ENCODE peak calls at places on chromosomes 13 and 19, in seven cellular contexts. B is GM23248, J is fibroblast of lung, M is H9, E is PC-3, U is neural progenitor cell, W is IMR-90. T is an unnamed sample. For H3K9me3, the result is how much of the 10 kb centered on the place peaks cover.

GRCh38 chr19:19356901-19357566 is 36.4 kb downstream of the MAU2 start:
- DNase-seq in B (no peak), J (no peak), M (no peak), E (no peak), U (no peak), W (no peak), T (no peak)

GRCh38 chr13:50713849-50714248 is 129.6 kb downstream of the DLEU7 start:
- DNase-seq in B (peak), J (peak), M (no peak), E (peak), U (no peak), W (peak), T (no peak)

GRCh38 chr19:18014197-18014596 is 6.2 kb downstream of the ARRDC2 start:
- DNase-seq in B (no peak), J (no peak), M (no peak), E (no peak), U (no peak), W (no peak), T (no peak)

GRCh38 chr13:110915874-110916670 is 1.2 kb upstream of the ANKRD10 start:
- DNase-seq in B (peak), J (peak), M (no peak), E (peak), U (no peak), W (peak), T (no peak)

GRCh38 chr19:46296722-46297431 is at the start of gene HIF3A:
- DNase-seq in B (peak), J (no peak), M (peak), E (no peak), U (peak), W (no peak), T (no peak)

GRCh38 chr13:36919206-36919832 is 719 bp downstream of the SMAD9 start:
- DNase-seq in B (peak), J (peak), M (peak), E (peak), U (peak), W (peak), T (no peak)

GRCh38 chr19:49912965-49913685 is 15.9 kb upstream of the ATF5 start:
- DNase-seq in B (no peak), J (no peak), M (peak), E (no peak), U (no peak), W (peak), T (no peak)

GRCh38 chr19:53879145-53880037 is 2.6 kb upstream of the PRKCG start:
- DNase-seq in B (peak), J (peak), M (peak), E (peak), U (peak), W (peak), T (no peak)

GRCh38 chr19:15142313-15142712 is 35.1 kb downstream of the SYDE1 start:
- DNase-seq in B (no peak), J (no peak), M (no peak), E (no peak), U (no peak), W (no peak), T (no peak)

GRCh38 chr13:111020546-111020945 is 94.6 kb upstream of the ARHGEF7 start:
- DNase-seq in B (no peak), J (no peak), M (no peak), E (peak), U (no peak), W (no peak), T (no peak)

GRCh38 chr13:90485441-90485840 is 862.0 kb upstream of the MIR17HG start:
- DNase-seq in B (peak), J (peak), M (no peak), E (peak), U (no peak), W (peak), T (no peak)

GRCh38 chr19:5880604-5881078 is 10.3 kb upstream of the FUT5 start:
- DNase-seq in B (peak), J (peak), M (no peak), E (no peak), U (no peak), W (peak), T (no peak)

GRCh38 chr13:24273926-24274325 is 35.5 kb upstream of the C1QTNF9 start:
- DNase-seq in B (no peak), J (no peak), M (no peak), E (no peak), U (no peak), W (no peak), T (no peak)

GRCh38 chr19:55377356-55378131 is 918 bp downstream of the TMEM190 start:
- DNase-seq in B (peak), J (no peak), M (peak), E (no peak), U (peak), W (no peak), T (no peak)

GRCh38 chr13:32811297-32811800 is 204.9 kb upstream of the KL start:
- DNase-seq in B (peak), J (no peak), M (no peak), E (peak), U (peak), W (no peak), T (no peak)

GRCh38 chr19:897442-898039 is 4.3 kb downstream of the RNU6-9 start:
- DNase-seq in B (no peak), J (no peak), M (peak), E (no peak), U (peak), W (no peak), T (no peak)

GRCh38 chr19:16457195-16457953 is 14.4 kb downstream of the EPS15L1 start:
- DNase-seq in B (peak), J (peak), M (no peak), E (peak), U (peak), W (peak), T (no peak)

GRCh38 chr19:13790354-13790753 is 4.9 kb upstream of the ZSWIM4 start:
- DNase-seq in B (no peak), J (peak), M (no peak), E (no peak), U (no peak), W (no peak), T (no peak)

GRCh38 chr19:48169585-48169973 is 565 bp downstream of the LIG1 start:
- DNase-seq in B (peak), J (peak), M (peak), E (peak), U (peak), W (peak), T (peak)

GRCh38 chr19:7926021-7926726 is at the start of gene CTXN1:
- DNase-seq in B (peak), J (peak), M (peak), E (peak), U (peak), W (no peak), T (no peak)

GRCh38 chr13:104382941-104383340 is 1316.7 kb upstream of the SLC10A2 start:
- DNase-seq in B (no peak), J (peak), M (no peak), E (no peak), U (no peak), W (peak), T (no peak)

GRCh38 chr13:23715762-23716235 is 145.6 kb downstream of the TNFRSF19 start:
- DNase-seq in B (peak), J (no peak), M (peak), E (peak), U (no peak), W (no peak), T (no peak)

GRCh38 chr13:63184693-63185092 is 1769.0 kb upstream of the PCDH20 start:
- DNase-seq in B (peak), J (peak), M (peak), E (peak), U (peak), W (peak), T (no peak)

GRCh38 chr19:8615022-8615421 is 4.5 kb upstream of the ADAMTS10 start:
- DNase-seq in B (peak), J (peak), M (no peak), E (no peak), U (no peak), W (peak), T (no peak)

GRCh38 chr19:51919606-51920005 is 7.7 kb upstream of the ZNF613 start:
- DNase-seq in B (no peak), J (no peak), M (no peak), E (no peak), U (no peak), W (no peak), T (no peak)
- H3K9me3 ChIP-seq in B (under half), J (under half), M (half or more), E (half or more), U (under half), W (half or more), T (under half)

GRCh38 chr19:38265213-38265861 is 964 bp downstream of the SPINT2 start:
- DNase-seq in B (no peak), J (peak), M (no peak), E (peak), U (no peak), W (no peak), T (no peak)

GRCh38 chr19:38266070-38266469 is 1.7 kb downstream of the SPINT2 start:
- DNase-seq in B (no peak), J (no peak), M (no peak), E (peak), U (no peak), W (no peak), T (no peak)

GRCh38 chr19:38267780-38268430 is 3.5 kb downstream of the SPINT2 start:
- DNase-seq in B (no peak), J (no peak), M (no peak), E (peak), U (no peak), W (no peak), T (no peak)

GRCh38 chr19:38268539-38268938 is 4.2 kb downstream of the SPINT2 start:
- DNase-seq in B (no peak), J (no peak), M (no peak), E (no peak), U (no peak), W (no peak), T (no peak)

GRCh38 chr19:38266981-38267597 is 2.7 kb downstream of the SPINT2 start:
- DNase-seq in B (peak), J (peak), M (no peak), E (peak), U (no peak), W (peak), T (no peak)
- H2AFZ ChIP-seq in B (peak), J (no peak), M (no peak), E (no peak), U (no peak), W (peak), T (no peak)

GRCh38 chr19:43872547-43873336 is 45.6 kb downstream of the ZNF283 start:
- DNase-seq in B (no peak), J (peak), M (no peak), E (peak), U (no peak), W (no peak), T (no peak)
- H3K9me3 ChIP-seq in B (under half), J (under half), M (half or more), E (under half), U (half or more), W (under half), T (under half)

DNA sequence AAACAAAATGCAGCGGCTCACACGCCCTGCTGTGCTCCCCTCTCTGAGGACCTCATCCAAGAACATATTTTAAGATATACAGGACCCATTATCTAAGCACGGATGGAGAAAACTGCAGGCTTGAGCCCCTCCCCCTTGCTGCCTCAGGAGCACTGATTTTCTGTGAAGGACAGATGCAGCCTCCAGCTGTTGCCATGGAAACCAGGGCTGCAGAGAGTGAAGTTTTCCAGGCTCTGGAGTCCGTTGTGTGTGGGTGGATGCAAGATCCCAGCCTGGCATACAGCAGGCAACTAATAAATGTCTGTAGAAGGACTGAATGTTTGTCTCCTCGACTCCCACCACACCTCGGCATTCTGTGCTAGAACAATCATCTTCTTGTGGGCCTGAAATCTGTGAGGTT is 105.6 kb upstream of the PEG3 start:
- DNase-seq in B (no peak), J (no peak), M (no peak), E (no peak), U (no peak), W (no peak), T (no peak)
- H2AFZ ChIP-seq in B (no peak), J (no peak), M (no peak), E (no peak), U (no peak), W (no peak), T (no peak)

DNA sequence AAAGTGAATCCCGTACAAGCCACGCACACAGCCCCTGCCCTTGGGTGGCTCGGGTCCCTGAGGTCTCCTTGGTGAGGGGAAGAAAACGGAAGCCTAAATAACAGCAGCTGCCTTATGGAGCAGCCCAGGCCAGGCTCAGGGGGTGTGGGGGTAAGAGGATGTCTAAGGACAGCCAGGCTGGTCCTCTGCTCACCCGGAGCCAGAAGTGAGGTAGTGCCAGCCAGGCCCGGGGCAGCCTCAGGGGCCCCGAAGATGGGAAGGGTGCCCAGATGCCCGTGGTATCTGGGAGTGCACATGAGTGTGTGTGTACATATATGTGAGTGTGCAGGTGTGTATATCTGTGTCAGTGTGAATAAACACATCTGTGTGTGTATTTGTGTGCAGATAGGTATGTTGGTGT is 38.4 kb upstream of the PEPD start:
- DNase-seq in B (no peak), J (no peak), M (no peak), E (no peak), U (no peak), W (no peak), T (no peak)
- H3K9me3 ChIP-seq in B (under half), J (under half), M (under half), E (under half), U (under half), W (under half), T (under half)

GRCh38 chr19:42424712-42425131 is 2.5 kb downstream of the LIPE start:
- DNase-seq in B (no peak), J (no peak), M (peak), E (no peak), U (peak), W (no peak), T (no peak)

GRCh38 chr19:42422576-42423461 is 4.4 kb downstream of the LIPE start:
- DNase-seq in B (no peak), J (peak), M (peak), E (no peak), U (no peak), W (no peak), T (peak)

GRCh38 chr19:42422092-42422575 is 5.1 kb downstream of the LIPE start:
- DNase-seq in B (no peak), J (no peak), M (no peak), E (no peak), U (no peak), W (no peak), T (no peak)

GRCh38 chr19:42424345-42424707 is 2.9 kb downstream of the LIPE start:
- DNase-seq in B (no peak), J (no peak), M (no peak), E (no peak), U (no peak), W (no peak), T (no peak)

GRCh38 chr19:42423462-42424344 is 3.5 kb downstream of the LIPE start:
- DNase-seq in B (peak), J (peak), M (peak), E (peak), U (peak), W (peak), T (no peak)
- H2AFZ ChIP-seq in B (peak), J (peak), M (no peak), E (peak), U (peak), W (peak), T (peak)

DNA sequence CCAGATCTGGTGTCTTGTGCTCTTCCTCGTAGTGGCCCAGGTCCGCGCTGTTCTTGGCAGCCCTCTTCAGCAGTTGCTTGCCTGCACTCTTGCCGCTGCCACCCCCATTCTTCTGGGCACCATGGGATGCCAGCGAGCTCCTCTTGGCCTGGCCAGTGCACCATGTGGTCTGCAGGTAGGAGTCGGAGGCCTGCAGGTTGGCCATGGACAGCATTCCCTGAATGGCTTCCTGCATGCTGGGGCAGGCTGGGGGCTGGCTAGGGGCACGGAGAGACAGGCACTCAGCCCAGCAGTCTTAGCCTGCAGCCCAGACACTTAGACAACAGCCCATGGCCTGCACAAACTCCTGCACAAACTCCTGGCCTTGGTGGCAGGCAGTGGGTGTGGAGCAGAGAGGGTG is 234.9 kb downstream of the TUBA3C start:
- DNase-seq in B (no peak), J (no peak), M (no peak), E (no peak), U (no peak), W (no peak), T (no peak)
- H3K9me3 ChIP-seq in B (under half), J (under half), M (half or more), E (under half), U (under half), W (under half), T (under half)

GRCh38 chr13:80436571-80437169 is 95.7 kb upstream of the SPRY2 start:
- DNase-seq in B (no peak), J (peak), M (no peak), E (no peak), U (no peak), W (no peak), T (no peak)
- H2AFZ ChIP-seq in B (peak), J (no peak), M (no peak), E (no peak), U (no peak), W (no peak), T (no peak)

T was measured in keratinocyte.